ENCODE peak calls at places on chromosomes 12 and 14, in eight cellular contexts. One of them, this sample, is unnamed.

GRCh38 chr12:13173012-13173441 is 23.5 kb upstream of the EMP1 start:
- DNase-seq in HFFc6: peak; percentile 47
- DNase-seq in NCI-H2081: no peak
- DNase-seq in fibroblast of mammary gland: peak; percentile 96
- DNase-seq in activated CD8-positive, alpha-beta T cell treated with anti-CD3 and anti-CD28 coated beads for 36 hours: no peak
- DNase-seq in H4: no peak
- DNase-seq in HTR-8/SVneo: no peak
- DNase-seq in NCI-H226: no peak
- DNase-seq in this sample: no peak

GRCh38 chr14:99201351-99202073 is 70.5 kb downstream of the BCL11B start:
- DNase-seq in HFFc6: no peak
- DNase-seq in NCI-H2081: no peak
- DNase-seq in fibroblast of mammary gland: no peak
- DNase-seq in activated CD8-positive, alpha-beta T cell treated with anti-CD3 and anti-CD28 coated beads for 36 hours: peak; percentile 68
- DNase-seq in H4: no peak
- DNase-seq in HTR-8/SVneo: no peak
- DNase-seq in NCI-H226: no peak
- DNase-seq in this sample: no peak

GRCh38 chr12:1644523-1645438 is 15.8 kb downstream of the WNT5B start:
- DNase-seq in HFFc6: peak; percentile 84
- DNase-seq in NCI-H2081: peak; percentile 85
- DNase-seq in fibroblast of mammary gland: peak; percentile 81
- DNase-seq in activated CD8-positive, alpha-beta T cell treated with anti-CD3 and anti-CD28 coated beads for 36 hours: no peak
- DNase-seq in H4: no peak
- DNase-seq in HTR-8/SVneo: no peak
- DNase-seq in NCI-H226: no peak
- DNase-seq in this sample: no peak

GRCh38 chr12:30687265-30687986 is 8.2 kb downstream of the IPO8 start:
- DNase-seq in HFFc6: no peak
- DNase-seq in NCI-H2081: no peak
- DNase-seq in fibroblast of mammary gland: peak; percentile 37
- DNase-seq in activated CD8-positive, alpha-beta T cell treated with anti-CD3 and anti-CD28 coated beads for 36 hours: no peak
- DNase-seq in H4: no peak
- DNase-seq in HTR-8/SVneo: no peak
- DNase-seq in NCI-H226: no peak
- DNase-seq in this sample: no peak

GRCh38 chr14:38608244-38608643 is 352.4 kb upstream of the CLEC14A start:
- DNase-seq in HFFc6: no peak
- DNase-seq in NCI-H2081: no peak
- DNase-seq in fibroblast of mammary gland: no peak
- DNase-seq in activated CD8-positive, alpha-beta T cell treated with anti-CD3 and anti-CD28 coated beads for 36 hours: no peak
- DNase-seq in H4: no peak
- DNase-seq in HTR-8/SVneo: no peak
- DNase-seq in NCI-H226: no peak
- DNase-seq in this sample: no peak

GRCh38 chr12:89707623-89707991 is 1.0 kb downstream of the ATP2B1 start:
- DNase-seq in HFFc6: no peak
- DNase-seq in NCI-H2081: peak; percentile 21
- DNase-seq in fibroblast of mammary gland: no peak
- DNase-seq in activated CD8-positive, alpha-beta T cell treated with anti-CD3 and anti-CD28 coated beads for 36 hours: peak; percentile 22
- DNase-seq in H4: no peak
- DNase-seq in HTR-8/SVneo: no peak
- DNase-seq in NCI-H226: no peak
- DNase-seq in this sample: no peak

GRCh38 chr14:33847066-33847465 is 103.8 kb downstream of the EGLN3 start:
- DNase-seq in HFFc6: peak; percentile 19
- DNase-seq in NCI-H2081: no peak
- DNase-seq in fibroblast of mammary gland: no peak
- DNase-seq in activated CD8-positive, alpha-beta T cell treated with anti-CD3 and anti-CD28 coated beads for 36 hours: no peak
- DNase-seq in H4: no peak
- DNase-seq in HTR-8/SVneo: no peak
- DNase-seq in NCI-H226: no peak
- DNase-seq in this sample: no peak

GRCh38 chr12:111597731-111598636 is 1.1 kb downstream of the ATXN2 start:
- DNase-seq in HFFc6: no peak
- DNase-seq in NCI-H2081: peak; percentile 38
- DNase-seq in fibroblast of mammary gland: no peak
- DNase-seq in activated CD8-positive, alpha-beta T cell treated with anti-CD3 and anti-CD28 coated beads for 36 hours: peak; percentile 42
- DNase-seq in H4: no peak
- DNase-seq in HTR-8/SVneo: no peak
- DNase-seq in NCI-H226: peak; percentile 54
- DNase-seq in this sample: peak; percentile 25

GRCh38 chr14:104388631-104389325 is 190.8 kb upstream of the C14orf180 start:
- DNase-seq in HFFc6: no peak
- DNase-seq in NCI-H2081: no peak
- DNase-seq in fibroblast of mammary gland: no peak
- DNase-seq in activated CD8-positive, alpha-beta T cell treated with anti-CD3 and anti-CD28 coated beads for 36 hours: no peak
- DNase-seq in H4: no peak
- DNase-seq in HTR-8/SVneo: no peak
- DNase-seq in NCI-H226: no peak
- DNase-seq in this sample: no peak

GRCh38 chr14:96688629-96689028 is 108.6 kb upstream of the VRK1 start:
- DNase-seq in HFFc6: no peak
- DNase-seq in NCI-H2081: no peak
- DNase-seq in fibroblast of mammary gland: no peak
- DNase-seq in activated CD8-positive, alpha-beta T cell treated with anti-CD3 and anti-CD28 coated beads for 36 hours: no peak
- DNase-seq in H4: no peak
- DNase-seq in HTR-8/SVneo: no peak
- DNase-seq in NCI-H226: no peak
- DNase-seq in this sample: no peak

GRCh38 chr12:43856932-43857331 is 21.1 kb downstream of the TMEM117 start:
- DNase-seq in HFFc6: no peak
- DNase-seq in NCI-H2081: peak; percentile 32
- DNase-seq in fibroblast of mammary gland: no peak
- DNase-seq in activated CD8-positive, alpha-beta T cell treated with anti-CD3 and anti-CD28 coated beads for 36 hours: no peak
- DNase-seq in H4: no peak
- DNase-seq in HTR-8/SVneo: no peak
- DNase-seq in NCI-H226: no peak
- DNase-seq in this sample: no peak

GRCh38 chr12:14664434-14665023 is 31.9 kb downstream of the GUCY2C start:
- DNase-seq in HFFc6: peak; percentile 43
- DNase-seq in NCI-H2081: peak; percentile 62
- DNase-seq in fibroblast of mammary gland: peak; percentile 62
- DNase-seq in activated CD8-positive, alpha-beta T cell treated with anti-CD3 and anti-CD28 coated beads for 36 hours: peak; percentile 57
- DNase-seq in H4: peak; percentile 57
- DNase-seq in HTR-8/SVneo: peak; percentile 7
- DNase-seq in NCI-H226: peak; percentile 30
- DNase-seq in this sample: peak; percentile 27

GRCh38 chr12:116179384-116179783 is 98.1 kb downstream of the MED13L start:
- DNase-seq in HFFc6: no peak
- DNase-seq in NCI-H2081: no peak
- DNase-seq in fibroblast of mammary gland: no peak
- DNase-seq in activated CD8-positive, alpha-beta T cell treated with anti-CD3 and anti-CD28 coated beads for 36 hours: no peak
- DNase-seq in H4: no peak
- DNase-seq in HTR-8/SVneo: no peak
- DNase-seq in NCI-H226: no peak
- DNase-seq in this sample: no peak

GRCh38 chr14:100376751-100377171 is 53.6 kb downstream of the SLC25A47 start:
- DNase-seq in HFFc6: peak; percentile 56
- DNase-seq in NCI-H2081: no peak
- DNase-seq in fibroblast of mammary gland: peak; percentile 31
- DNase-seq in activated CD8-positive, alpha-beta T cell treated with anti-CD3 and anti-CD28 coated beads for 36 hours: no peak
- DNase-seq in H4: peak; percentile 30
- DNase-seq in HTR-8/SVneo: no peak
- DNase-seq in NCI-H226: peak; percentile 38
- DNase-seq in this sample: no peak

GRCh38 chr14:61260939-61261776 is 20.0 kb downstream of the TMEM30B start:
- DNase-seq in HFFc6: peak; percentile 84
- DNase-seq in NCI-H2081: no peak
- DNase-seq in fibroblast of mammary gland: peak; percentile 94
- DNase-seq in activated CD8-positive, alpha-beta T cell treated with anti-CD3 and anti-CD28 coated beads for 36 hours: peak; percentile 9
- DNase-seq in H4: peak; percentile 92
- DNase-seq in HTR-8/SVneo: no peak
- DNase-seq in NCI-H226: no peak
- DNase-seq in this sample: no peak

GRCh38 chr14:89428556-89429196 is 11.6 kb upstream of the FOXN3 start:
- DNase-seq in HFFc6: no peak
- DNase-seq in NCI-H2081: peak; percentile 77
- DNase-seq in fibroblast of mammary gland: no peak
- DNase-seq in activated CD8-positive, alpha-beta T cell treated with anti-CD3 and anti-CD28 coated beads for 36 hours: no peak
- DNase-seq in H4: no peak
- DNase-seq in HTR-8/SVneo: peak; percentile 72
- DNase-seq in NCI-H226: no peak
- DNase-seq in this sample: no peak

GRCh38 chr12:68638721-68639395 is 28.2 kb downstream of the RAP1B start:
- DNase-seq in HFFc6: no peak
- DNase-seq in NCI-H2081: no peak
- DNase-seq in fibroblast of mammary gland: no peak
- DNase-seq in activated CD8-positive, alpha-beta T cell treated with anti-CD3 and anti-CD28 coated beads for 36 hours: no peak
- DNase-seq in H4: peak; percentile 16
- DNase-seq in HTR-8/SVneo: no peak
- DNase-seq in NCI-H226: peak; percentile 93
- DNase-seq in this sample: no peak

GRCh38 chr12:126069549-126070165 is 1004.4 kb downstream of the AACS start:
- DNase-seq in HFFc6: peak; percentile 38
- DNase-seq in NCI-H2081: peak; percentile 78
- DNase-seq in fibroblast of mammary gland: peak; percentile 58
- DNase-seq in activated CD8-positive, alpha-beta T cell treated with anti-CD3 and anti-CD28 coated beads for 36 hours: peak; percentile 75
- DNase-seq in H4: peak; percentile 78
- DNase-seq in HTR-8/SVneo: peak; percentile 3
- DNase-seq in NCI-H226: no peak
- DNase-seq in this sample: no peak

GRCh38 chr14:103281496-103282231 is 52.4 kb upstream of the EIF5 start:
- DNase-seq in HFFc6: peak; percentile 60
- DNase-seq in NCI-H2081: peak; percentile 19
- DNase-seq in fibroblast of mammary gland: peak; percentile 49
- DNase-seq in activated CD8-positive, alpha-beta T cell treated with anti-CD3 and anti-CD28 coated beads for 36 hours: no peak
- DNase-seq in H4: peak; percentile 43
- DNase-seq in HTR-8/SVneo: peak; percentile 84
- DNase-seq in NCI-H226: peak; percentile 58
- DNase-seq in this sample: no peak

GRCh38 chr14:100155049-100155621 is 4.3 kb downstream of the DEGS2 start:
- DNase-seq in HFFc6: peak; percentile 4
- DNase-seq in NCI-H2081: peak; percentile 28
- DNase-seq in fibroblast of mammary gland: peak; percentile 47
- DNase-seq in activated CD8-positive, alpha-beta T cell treated with anti-CD3 and anti-CD28 coated beads for 36 hours: peak; percentile 62
- DNase-seq in H4: no peak
- DNase-seq in HTR-8/SVneo: peak; percentile 35
- DNase-seq in NCI-H226: peak; percentile 20
- DNase-seq in this sample: no peak

GRCh38 chr14:77844802-77845201 is 44.9 kb downstream of the ADCK1 start:
- DNase-seq in HFFc6: no peak
- DNase-seq in NCI-H2081: no peak
- DNase-seq in fibroblast of mammary gland: peak; percentile 16
- DNase-seq in activated CD8-positive, alpha-beta T cell treated with anti-CD3 and anti-CD28 coated beads for 36 hours: no peak
- DNase-seq in H4: no peak
- DNase-seq in HTR-8/SVneo: no peak
- DNase-seq in NCI-H226: no peak
- DNase-seq in this sample: no peak

GRCh38 chr14:94707494-94707893 is 62.4 kb downstream of the GSC start:
- DNase-seq in HFFc6: no peak
- DNase-seq in NCI-H2081: no peak
- DNase-seq in fibroblast of mammary gland: no peak
- DNase-seq in activated CD8-positive, alpha-beta T cell treated with anti-CD3 and anti-CD28 coated beads for 36 hours: no peak
- DNase-seq in H4: peak; percentile 31
- DNase-seq in HTR-8/SVneo: no peak
- DNase-seq in NCI-H226: no peak
- DNase-seq in this sample: no peak

GRCh38 chr14:71324767-71325272 is 417.6 kb downstream of the PCNX1 start:
- DNase-seq in HFFc6: no peak
- DNase-seq in NCI-H2081: no peak
- DNase-seq in fibroblast of mammary gland: peak; percentile 32
- DNase-seq in activated CD8-positive, alpha-beta T cell treated with anti-CD3 and anti-CD28 coated beads for 36 hours: peak; percentile 62
- DNase-seq in H4: no peak
- DNase-seq in HTR-8/SVneo: peak; percentile 64
- DNase-seq in NCI-H226: peak; percentile 85
- DNase-seq in this sample: peak; percentile 29

This sample was measured in stimulated activated naive CD4-positive, alpha-beta T cell.